ENCODE peak calls at places on chromosomes 13 and 19, in five cellular contexts. A is IMR-90, Z is heart left ventricle, H is left ventricle myocardium inferior, F is WERI-Rb-1. Q is an unnamed sample.

GRCh38 chr19:35039881-35040456 is 1.6 kb upstream of the HPN start:
- DNase-seq in A (no peak), Z (no peak), H (no peak), F (no peak), Q (no peak)

GRCh38 chr19:12806242-12807131 is at the start of gene RNASEH2A:
- DNase-seq in A (peak), Z (peak), H (peak), F (peak), Q (peak)

GRCh38 chr13:97306646-97307045 is 84.5 kb downstream of the MBNL2 start:
- DNase-seq in A (no peak), Z (no peak), H (no peak), F (no peak), Q (no peak)

GRCh38 chr19:14775855-14776254 is 2.5 kb downstream of the ADGRE2 start:
- DNase-seq in A (no peak), Z (peak), H (peak), F (no peak), Q (no peak)

GRCh38 chr13:73056054-73056962 is 2.5 kb upstream of the KLF5 start:
- DNase-seq in A (peak), Z (no peak), H (no peak), F (no peak), Q (no peak)

GRCh38 chr19:31154021-31154420 is 195.2 kb downstream of the TSHZ3 start:
- DNase-seq in A (peak), Z (no peak), H (no peak), F (no peak), Q (no peak)

GRCh38 chr13:26604784-26605183 is 47.3 kb downstream of the WASF3 start:
- DNase-seq in A (no peak), Z (no peak), H (peak), F (no peak), Q (no peak)

GRCh38 chr19:35777411-35777841 is 2.1 kb downstream of the ARHGAP33 start:
- DNase-seq in A (no peak), Z (no peak), H (no peak), F (no peak), Q (peak)

GRCh38 chr19:7926021-7926726 is at the start of gene CTXN1:
- DNase-seq in A (no peak), Z (peak), H (peak), F (peak), Q (peak)

GRCh38 chr13:77345150-77345780 is 18.4 kb upstream of the MYCBP2 start:
- DNase-seq in A (no peak), Z (no peak), H (no peak), F (no peak), Q (peak)

GRCh38 chr13:95644611-95645052 is at the start of gene DZIP1:
- DNase-seq in A (peak), Z (peak), H (peak), F (peak), Q (no peak)

GRCh38 chr19:28492616-28493015 is 720.3 kb downstream of the UQCRFS1 start:
- DNase-seq in A (no peak), Z (no peak), H (no peak), F (no peak), Q (no peak)

GRCh38 chr19:42250249-42250665 is 4.7 kb downstream of the ERF start:
- DNase-seq in A (no peak), Z (no peak), H (no peak), F (no peak), Q (no peak)

GRCh38 chr19:35718345-35719041 is 690 bp downstream of the KMT2B start:
- DNase-seq in A (no peak), Z (peak), H (peak), F (no peak), Q (peak)

GRCh38 chr13:100523994-100524393 is 64.6 kb downstream of the GGACT start:
- DNase-seq in A (no peak), Z (no peak), H (no peak), F (no peak), Q (no peak)

GRCh38 chr19:50629194-50629593 is 10.5 kb downstream of the SYT3 start:
- DNase-seq in A (no peak), Z (no peak), H (no peak), F (no peak), Q (no peak)

GRCh38 chr19:29837448-29837961 is 25.7 kb downstream of the CCNE1 start:
- DNase-seq in A (no peak), Z (no peak), H (no peak), F (no peak), Q (peak)

GRCh38 chr19:46537136-46538097 is 41.8 kb upstream of the PNMA8B start:
- DNase-seq in A (peak), Z (peak), H (peak), F (peak), Q (peak)

GRCh38 chr13:30865131-30866009 is 40.7 kb upstream of the MEDAG start:
- DNase-seq in A (peak), Z (peak), H (peak), F (peak), Q (no peak)

GRCh38 chr19:30286378-30286777 is 85.8 kb upstream of the ZNF536 start:
- DNase-seq in A (no peak), Z (no peak), H (no peak), F (no peak), Q (no peak)

GRCh38 chr19:44142014-44142523 is 715 bp downstream of the ZNF234 start:
- DNase-seq in A (peak), Z (no peak), H (no peak), F (no peak), Q (no peak)

GRCh38 chr19:12800873-12801465 is 631 bp downstream of the PRDX2 start:
- DNase-seq in A (no peak), Z (no peak), H (no peak), F (no peak), Q (no peak)

GRCh38 chr13:52085416-52085815 is 43.5 kb downstream of the NEK5 start:
- DNase-seq in A (peak), Z (no peak), H (no peak), F (no peak), Q (no peak)

GRCh38 chr19:13153627-13154240 is 3.5 kb downstream of the IER2 start:
- DNase-seq in A (no peak), Z (no peak), H (no peak), F (no peak), Q (no peak)

GRCh38 chr13:75705395-75705794 is 69.3 kb downstream of the LMO7 start:
- DNase-seq in A (peak), Z (no peak), H (no peak), F (no peak), Q (no peak)
- H3K27ac ChIP-seq in A (no peak), Z (no peak), H (no peak), F (no peak), Q (no peak)

DNA sequence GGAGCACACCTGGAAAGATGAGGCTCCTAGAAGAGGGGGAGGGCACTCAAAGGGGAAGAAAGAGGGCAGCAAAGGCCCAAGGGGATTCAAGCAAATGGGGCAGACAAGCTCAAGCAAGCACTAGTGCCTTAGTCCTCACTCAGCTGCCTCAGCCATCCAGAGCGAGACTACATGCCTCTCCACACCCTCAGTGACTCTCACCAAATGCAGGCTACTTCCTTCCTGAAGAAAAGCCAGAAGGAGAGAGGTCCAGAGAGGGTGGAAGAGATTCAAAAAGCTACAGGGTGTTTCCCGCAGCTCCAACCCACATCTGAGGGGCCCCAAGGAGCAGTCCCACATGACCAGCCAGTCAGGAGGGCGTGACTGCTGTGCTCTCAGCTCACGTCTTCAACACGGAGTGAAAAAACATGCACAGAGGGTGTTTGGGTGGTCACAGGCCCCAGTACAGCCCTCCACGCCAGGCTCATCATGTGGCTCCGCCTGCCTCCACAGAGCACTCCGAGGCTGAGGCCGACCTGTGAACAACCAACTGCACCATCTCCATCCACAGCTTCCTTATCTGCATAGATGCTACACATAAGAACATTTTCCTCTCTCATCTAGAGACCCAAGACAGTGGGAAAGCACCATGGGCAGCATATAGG is 40.4 kb downstream of the MIPEP start:
- DNase-seq in A (no peak), Z (no peak), H (no peak), F (no peak), Q (no peak)
- H3K27ac ChIP-seq in A (no peak), Z (no peak), H (no peak), F (no peak), Q (no peak)

DNA sequence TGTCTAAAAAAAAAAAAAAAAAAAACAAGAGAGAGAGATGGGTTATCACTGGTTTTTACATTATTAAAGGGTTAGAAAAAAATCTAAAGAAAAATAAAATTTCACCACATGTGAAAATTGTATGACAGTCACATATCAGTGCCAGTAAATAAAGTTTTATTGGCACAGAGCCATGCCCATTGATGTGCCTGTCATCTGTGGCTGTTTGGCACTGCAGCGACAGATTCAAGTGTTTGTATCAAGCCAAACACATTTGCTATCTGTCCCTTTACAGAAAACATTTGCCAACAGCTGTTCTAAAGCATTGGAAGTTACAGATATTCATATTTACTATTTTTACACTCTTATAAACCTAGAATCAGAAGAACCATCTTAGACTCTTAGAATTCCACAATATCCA is 16.3 kb downstream of the FCHO1 start:
- DNase-seq in A (no peak), Z (no peak), H (no peak), F (no peak), Q (no peak)
- H3K27ac ChIP-seq in A (no peak), Z (no peak), H (no peak), F (no peak), Q (no peak)

GRCh38 chr13:44921931-44922758 is 67.1 kb downstream of the NUFIP1 start:
- DNase-seq in A (peak), Z (peak), H (no peak), F (no peak), Q (no peak)
- H3K27ac ChIP-seq in A (peak), Z (peak), H (peak), F (no peak), Q (no peak)

GRCh38 chr13:114125589-114125988 is 6.8 kb downstream of the RASA3 start:
- DNase-seq in A (no peak), Z (no peak), H (no peak), F (no peak), Q (no peak)

GRCh38 chr13:114124486-114124885 is 7.9 kb downstream of the RASA3 start:
- DNase-seq in A (no peak), Z (no peak), H (no peak), F (peak), Q (no peak)

GRCh38 chr13:114123876-114124275 is 8.5 kb downstream of the RASA3 start:
- DNase-seq in A (no peak), Z (no peak), H (no peak), F (no peak), Q (no peak)

GRCh38 chr13:114123448-114123847 is 9.0 kb downstream of the RASA3 start:
- DNase-seq in A (no peak), Z (no peak), H (no peak), F (no peak), Q (no peak)

GRCh38 chr13:114124921-114125320 is 7.5 kb downstream of the RASA3 start:
- DNase-seq in A (peak), Z (no peak), H (no peak), F (peak), Q (peak)
- H3K27ac ChIP-seq in A (no peak), Z (no peak), H (no peak), F (peak), Q (peak)

DNA sequence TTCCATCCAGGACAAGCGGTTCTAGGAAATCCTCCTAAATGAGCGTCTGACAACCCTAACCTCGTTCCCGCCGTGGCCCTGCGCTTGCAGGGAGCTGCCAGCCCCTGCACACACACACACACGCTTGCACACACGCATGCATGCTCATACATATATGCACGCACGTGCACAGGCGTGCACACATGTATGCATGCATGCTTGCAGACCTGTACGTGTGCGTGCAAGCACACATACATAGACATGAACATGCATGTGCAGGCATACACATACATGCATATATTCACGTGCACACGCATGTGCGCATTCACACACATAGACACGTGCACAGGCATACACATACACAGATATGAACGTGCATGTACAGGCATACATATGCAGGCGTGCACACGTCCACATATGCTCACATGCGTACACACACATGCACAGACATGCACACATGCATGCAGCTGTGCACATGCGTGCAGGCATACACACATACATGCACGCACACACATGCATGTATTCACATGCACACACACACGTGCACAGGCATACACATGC is 35.6 kb downstream of the SMIM24 start:
- DNase-seq in A (no peak), Z (no peak), H (no peak), F (no peak), Q (no peak)
- H3K27ac ChIP-seq in A (no peak), Z (no peak), H (peak), F (no peak), Q (no peak)

GRCh38 chr19:5339950-5340636 is 519 bp downstream of the PTPRS start:
- DNase-seq in A (no peak), Z (no peak), H (no peak), F (peak), Q (no peak)

GRCh38 chr19:5341981-5342380 is 1.4 kb upstream of the PTPRS start:
- DNase-seq in A (no peak), Z (no peak), H (no peak), F (no peak), Q (no peak)

GRCh38 chr19:5339470-5339949 is 1.1 kb downstream of the PTPRS start:
- DNase-seq in A (no peak), Z (no peak), H (no peak), F (no peak), Q (no peak)

GRCh38 chr19:5341448-5341820 is 822 bp upstream of the PTPRS start:
- DNase-seq in A (no peak), Z (no peak), H (no peak), F (no peak), Q (no peak)

DNA sequence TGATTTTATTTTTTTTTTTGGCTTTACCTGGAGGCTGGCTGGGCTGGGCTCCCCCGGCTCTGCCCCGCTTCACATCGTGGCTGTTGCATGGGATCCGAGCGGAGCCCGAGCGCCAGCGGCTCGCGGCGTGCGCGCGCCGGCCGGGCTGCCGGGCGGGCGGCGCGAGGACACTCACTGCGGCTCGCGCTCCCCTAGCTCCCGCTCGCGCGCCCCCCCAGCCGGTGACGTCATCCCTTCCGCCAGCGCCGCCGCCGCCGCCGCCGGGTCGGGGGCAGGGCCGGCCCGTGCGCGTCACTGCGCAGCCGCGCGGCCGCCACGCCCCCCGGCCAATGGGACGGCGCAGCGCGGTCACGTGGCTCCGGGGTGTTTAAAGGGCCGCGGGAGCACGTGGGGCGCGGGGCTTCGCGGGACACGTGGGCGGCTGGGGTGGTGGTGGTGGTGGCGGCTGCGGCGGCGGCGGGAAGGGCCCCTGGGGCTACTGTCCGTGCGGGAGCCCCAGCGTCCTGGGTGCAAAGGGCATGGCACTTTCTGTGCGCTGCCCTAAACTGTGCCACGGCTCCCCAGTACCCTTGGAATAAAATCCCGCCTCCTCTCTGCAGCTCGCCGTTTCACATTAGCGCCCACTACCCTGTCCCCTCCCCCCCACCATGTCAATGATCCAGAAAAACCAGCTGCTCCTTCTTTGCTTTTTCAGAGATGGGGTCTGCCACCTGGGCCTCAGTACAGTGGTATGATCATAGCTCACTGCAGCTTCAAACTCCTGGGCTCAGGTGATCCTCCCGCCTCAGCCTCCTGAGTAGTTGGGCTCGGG is at the start of gene PTPRS:
- DNase-seq in A (peak), Z (peak), H (peak), F (peak), Q (peak)
- H3K27ac ChIP-seq in A (peak), Z (no peak), H (no peak), F (peak), Q (no peak)

DNA sequence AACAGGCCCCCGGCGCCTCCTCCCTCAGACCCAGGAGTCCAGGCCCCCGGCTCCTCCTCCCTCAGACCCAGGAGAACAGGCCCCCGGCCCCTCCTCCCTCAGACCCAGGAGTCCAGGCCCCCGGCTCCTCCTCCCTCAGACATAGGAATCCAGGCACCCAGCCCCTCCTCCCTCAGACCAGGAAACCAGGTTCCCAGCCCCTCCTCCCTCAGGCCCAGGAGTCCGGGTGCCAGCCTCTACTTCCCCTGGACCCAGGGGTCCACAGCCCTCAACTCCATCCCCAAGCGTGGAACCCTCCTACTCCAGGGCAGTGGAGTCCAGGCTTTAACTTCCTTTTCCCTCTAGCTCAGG is 572 bp downstream of the TMC4 start:
- DNase-seq in A (no peak), Z (no peak), H (no peak), F (no peak), Q (no peak)
- H3K27ac ChIP-seq in A (no peak), Z (peak), H (peak), F (no peak), Q (no peak)

DNA sequence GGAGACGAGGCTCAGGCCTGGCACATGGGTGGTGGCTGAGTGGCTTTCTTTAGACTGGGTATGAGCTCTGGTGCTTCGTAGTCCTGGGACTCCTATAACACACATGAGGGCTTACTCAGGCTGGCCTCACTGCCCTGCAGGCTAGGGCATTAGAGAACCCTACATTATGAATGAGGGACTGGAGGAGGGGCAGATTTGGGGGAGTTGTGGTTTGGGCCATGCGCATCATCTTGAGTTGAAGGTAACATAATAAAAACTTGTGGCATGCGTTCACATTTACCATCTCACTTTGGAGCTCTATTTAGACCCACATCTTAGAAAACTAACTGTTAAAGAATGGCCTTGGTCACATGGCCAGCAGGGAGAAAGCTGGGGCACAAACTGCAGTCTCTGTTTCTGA is 54.2 kb downstream of the STARD13 start:
- DNase-seq in A (no peak), Z (no peak), H (no peak), F (no peak), Q (no peak)
- H3K27ac ChIP-seq in A (peak), Z (no peak), H (peak), F (no peak), Q (no peak)

Q was measured in CD4-positive, alpha-beta memory T cell.